ENCODE peak calls at places on chromosome 13, in nine cellular contexts. X is GM23248, B is HepG2, I is fibroblast of lung, Y is endothelial cell of umbilical vein, U is neural progenitor cell, N is PC-3, V is GM12878, K is K562. S is an unnamed sample. For H3K9me3, the result is how much of the 10 kb centered on the place peaks cover.

GRCh38 chr13:41074523-41074922 is 13.2 kb downstream of the WBP4 start:
- DNase-seq in B (no peak), Y (no peak), I (no peak), V (no peak), X (no peak), N (no peak), K (no peak), U (no peak), S (no peak)

GRCh38 chr13:102097708-102098107 is 304.1 kb downstream of the FGF14 start:
- DNase-seq in U (no peak), Y (no peak), N (no peak), I (no peak), B (no peak), V (no peak), X (no peak), K (no peak), S (no peak)

GRCh38 chr13:51728972-51729371 is 75.0 kb downstream of the DHRS12 start:
- DNase-seq in N (peak), V (no peak), K (no peak), U (no peak), I (peak), Y (no peak), B (no peak), X (peak), S (peak)

GRCh38 chr13:36887758-36888521 is 32.1 kb downstream of the SMAD9 start:
- DNase-seq in N (no peak), K (no peak), Y (no peak), B (no peak), X (no peak), U (peak), I (peak), V (peak), S (no peak)

GRCh38 chr13:105087941-105088340 is 1447.5 kb downstream of the EFNB2 start:
- DNase-seq in V (no peak), I (no peak), Y (no peak), K (no peak), N (no peak), X (no peak), B (no peak), U (no peak), S (no peak)

GRCh38 chr13:73324842-73325241 is 266.0 kb downstream of the KLF5 start:
- DNase-seq in Y (no peak), X (no peak), I (no peak), U (no peak), K (no peak), N (no peak), B (no peak), V (no peak), S (no peak)

GRCh38 chr13:48497669-48498068 is 35.2 kb downstream of the RCBTB2 start:
- DNase-seq in B (no peak), V (no peak), I (no peak), X (no peak), K (no peak), U (no peak), N (no peak), Y (no peak), S (no peak)

GRCh38 chr13:101231751-101232428 is 184.4 kb downstream of the NALCN start:
- DNase-seq in N (no peak), Y (no peak), V (no peak), K (no peak), U (no peak), X (peak), I (peak), B (no peak), S (no peak)

GRCh38 chr13:111202745-111203144 is 87.6 kb downstream of the ARHGEF7 start:
- DNase-seq in X (peak), V (no peak), Y (peak), B (no peak), K (peak), U (no peak), I (peak), N (peak), S (peak)

GRCh38 chr13:98267080-98267912 is 90.2 kb upstream of the RNF113B start:
- DNase-seq in Y (peak), U (no peak), V (peak), I (peak), B (peak), X (peak), K (no peak), N (no peak), S (peak)

GRCh38 chr13:31869582-31869981 is 130.3 kb downstream of the RXFP2 start:
- DNase-seq in U (no peak), B (no peak), Y (no peak), I (no peak), N (no peak), X (no peak), V (no peak), K (no peak), S (no peak)

GRCh38 chr13:23319915-23320224 is 113.6 kb downstream of the SACS start:
- DNase-seq in K (no peak), Y (no peak), X (no peak), U (no peak), B (no peak), V (no peak), I (no peak), N (no peak), S (no peak)

GRCh38 chr13:84658881-84659661 is 776.8 kb upstream of the SLITRK1 start:
- DNase-seq in V (no peak), K (no peak), I (peak), B (no peak), N (no peak), Y (no peak), U (no peak), X (peak), S (peak)

GRCh38 chr13:35139591-35139990 is 197.5 kb downstream of the NBEA start:
- DNase-seq in B (no peak), I (peak), X (no peak), V (no peak), N (peak), U (no peak), Y (peak), K (no peak), S (peak)

GRCh38 chr13:74046461-74046860 is 87.7 kb downstream of the KLF12 start:
- DNase-seq in B (no peak), U (no peak), I (peak), N (no peak), V (no peak), X (peak), K (no peak), Y (no peak), S (peak)

GRCh38 chr13:40446365-40446764 is 220.1 kb downstream of the FOXO1 start:
- DNase-seq in X (no peak), B (no peak), N (no peak), Y (peak), I (peak), V (no peak), U (no peak), K (no peak), S (peak)

GRCh38 chr13:41111454-41111853 is 21.1 kb downstream of the KBTBD6 start:
- DNase-seq in I (no peak), Y (no peak), X (peak), N (no peak), V (no peak), K (no peak), B (no peak), U (no peak), S (no peak)

GRCh38 chr13:50512602-50513527 is 330.6 kb downstream of the DLEU7 start:
- DNase-seq in B (peak), U (peak), I (peak), V (no peak), N (peak), K (peak), X (peak), Y (peak), S (peak)

GRCh38 chr13:61944329-61944929 is 528.8 kb upstream of the PCDH20 start:
- DNase-seq in Y (no peak), B (no peak), V (no peak), U (no peak), N (no peak), X (no peak), K (no peak), I (no peak), S (no peak)

GRCh38 chr13:98978280-98978679 is 416 bp upstream of the DOCK9 start:
- DNase-seq in Y (peak), I (peak), U (no peak), K (no peak), V (no peak), N (peak), X (peak), B (no peak), S (peak)

GRCh38 chr13:73334459-73334858 is 275.7 kb downstream of the KLF5 start:
- DNase-seq in Y (no peak), K (no peak), B (no peak), V (no peak), U (no peak), I (no peak), N (peak), X (peak), S (no peak)

DNA sequence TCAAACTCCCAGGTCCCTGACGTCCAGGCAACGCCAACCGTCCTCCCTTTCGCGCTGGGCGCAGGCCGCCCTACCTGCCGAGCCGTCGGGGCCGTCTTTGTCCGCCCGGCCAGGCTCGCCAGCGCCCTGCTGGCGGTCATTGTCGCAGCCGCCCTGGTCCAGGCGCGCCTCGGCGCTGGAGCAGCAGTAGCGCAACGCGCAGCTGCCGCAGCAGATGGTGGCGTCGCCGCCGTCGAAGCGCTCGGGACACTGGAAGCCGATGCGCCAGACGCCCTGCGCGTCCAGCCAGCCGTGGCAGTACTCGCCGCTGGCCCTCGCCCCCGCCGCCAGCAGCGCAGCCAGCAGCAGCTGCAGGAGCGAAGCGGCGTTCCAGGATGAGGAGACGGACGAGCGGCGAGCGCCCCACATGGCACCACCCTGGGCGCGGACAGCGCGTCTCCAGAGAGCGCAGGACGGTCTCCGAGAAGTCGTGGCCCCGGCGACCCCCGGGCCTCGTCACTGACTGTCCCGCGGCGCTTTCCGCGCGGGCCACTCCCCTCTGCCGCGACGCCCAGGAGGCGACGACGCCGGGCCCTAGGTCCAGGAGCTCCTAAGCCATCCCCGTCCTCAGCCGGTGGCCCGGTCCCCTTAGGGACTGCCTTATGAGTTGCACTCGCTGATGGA is 1.1 kb downstream of the SHISA2 start:
- DNase-seq in X (peak), K (no peak), N (no peak), V (no peak), B (no peak), U (peak), Y (peak), I (peak), S (peak)
- TF ChIP-seq EZH2 in X (no peak), K (no peak), N (no peak), V (no peak), B (no peak), U (no peak), Y (no peak), I (peak), S (no peak)

GRCh38 chr13:19172007-19172646 is 9.5 kb downstream of the TUBA3C start:
- DNase-seq in B (no peak), I (no peak), Y (no peak), K (no peak), U (no peak), N (no peak), V (no peak), X (no peak), S (no peak)
- H3K9me3 ChIP-seq in B (under half), I (under half), Y (under half), K (under half), U (under half), N (under half), V (under half), X (under half), S (under half)

GRCh38 chr13:78595819-78596700 is 7.3 kb downstream of the POU4F1 start:
- DNase-seq in N (no peak), Y (no peak), X (no peak), I (no peak), V (no peak), K (no peak), U (peak), B (peak), S (no peak)
- TF ChIP-seq EZH2 in N (no peak), Y (peak), X (no peak), I (peak), V (no peak), K (no peak), U (peak), B (no peak), S (peak)

DNA sequence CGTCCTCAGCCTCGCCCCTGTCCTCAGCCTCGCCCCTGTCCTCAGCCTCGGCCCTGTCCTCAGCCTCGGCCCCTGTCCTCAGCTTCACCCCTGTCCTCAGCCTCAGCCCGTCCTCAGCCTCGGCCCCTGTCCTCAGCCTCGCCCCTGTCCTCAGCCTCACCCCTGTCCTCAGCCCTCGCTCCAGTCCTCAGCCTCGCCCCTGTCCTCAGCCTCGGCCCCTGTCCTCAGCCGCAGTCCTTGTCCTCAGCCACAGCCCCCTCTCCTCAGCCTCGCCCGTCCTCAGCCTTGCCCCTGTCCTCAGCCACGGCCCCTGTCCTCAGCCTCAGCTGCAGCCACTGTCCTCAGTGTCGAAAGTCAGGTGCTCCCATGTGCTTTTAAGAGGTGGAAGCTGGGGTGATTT is 10.5 kb downstream of the C13orf46 start:
- DNase-seq in U (no peak), I (no peak), B (no peak), X (no peak), Y (no peak), V (no peak), K (no peak), N (no peak), S (no peak)
- H3K9me3 ChIP-seq in U (under half), I (under half), B (under half), X (under half), Y (under half), V (under half), K (under half), N (under half), S (under half)

DNA sequence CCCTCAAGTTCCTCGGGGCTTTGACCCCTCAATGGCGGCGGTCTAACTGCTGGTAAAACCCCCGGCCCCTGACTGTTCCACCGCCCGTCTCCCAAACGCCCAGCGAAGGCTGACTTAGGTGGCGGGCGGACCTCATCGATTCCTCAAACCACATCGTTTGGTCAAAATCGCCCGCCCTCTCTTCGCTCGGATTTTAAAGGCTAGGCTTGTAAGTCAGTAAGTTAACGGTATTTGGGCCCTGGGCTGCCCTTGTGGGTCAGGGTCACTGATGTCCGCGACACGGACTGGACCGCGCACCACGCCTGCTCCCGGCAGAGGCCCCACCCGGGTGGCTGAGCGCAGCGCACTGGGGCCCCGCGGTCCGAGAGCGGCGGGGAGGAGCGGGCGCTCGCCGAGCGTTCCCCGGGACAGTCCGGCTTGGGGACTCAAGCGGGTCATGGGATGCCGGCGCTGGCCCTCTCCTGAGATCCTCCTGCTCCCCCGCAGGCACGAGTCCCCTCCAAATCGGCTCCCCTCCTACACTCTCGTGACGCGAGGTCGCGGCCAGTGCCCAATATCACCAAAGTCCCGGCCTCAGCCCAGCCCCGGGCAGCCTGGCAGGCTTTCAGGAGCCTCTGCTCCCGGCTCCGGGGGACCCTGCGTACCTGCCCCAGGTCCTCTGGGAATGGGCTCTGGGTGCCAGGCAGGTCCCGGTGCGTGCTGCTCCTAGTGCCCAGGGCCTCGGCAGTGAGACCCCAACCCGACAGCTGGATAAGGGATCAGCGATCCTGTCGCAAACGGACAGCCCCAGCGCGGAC is 990 bp downstream of the FLT1 start:
- DNase-seq in Y (no peak), K (no peak), B (no peak), I (no peak), N (no peak), V (no peak), X (peak), U (peak), S (no peak)
- TF ChIP-seq EZH2 in Y (no peak), K (no peak), B (no peak), I (peak), N (no peak), V (no peak), X (no peak), U (peak), S (peak)

DNA sequence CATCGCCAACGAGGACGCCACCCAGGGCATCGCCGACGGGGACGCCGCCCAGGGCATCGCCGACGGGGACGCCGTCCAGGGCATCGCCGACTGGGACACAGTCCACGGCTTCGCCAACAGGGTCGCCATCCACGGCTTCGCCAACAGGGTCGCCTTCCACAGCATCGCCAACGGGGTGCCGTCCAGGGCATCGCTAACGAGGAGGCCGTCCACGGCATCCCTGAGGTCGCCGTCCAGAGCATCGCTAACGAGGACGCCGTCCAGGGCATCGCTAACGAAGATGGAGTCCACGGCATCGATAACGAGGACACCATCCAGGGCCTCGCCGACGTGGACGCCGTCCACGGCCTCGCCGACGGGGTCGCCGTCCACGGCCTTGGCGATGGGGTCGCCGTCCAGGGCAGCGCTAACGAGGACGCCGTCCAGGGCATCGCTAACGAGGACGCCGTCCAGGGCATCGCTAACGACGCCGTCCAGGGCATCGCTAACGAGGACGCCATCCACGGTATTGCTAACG is 947.8 kb downstream of the TUBA3C start:
- DNase-seq in Y (no peak), V (no peak), K (no peak), U (no peak), X (no peak), N (no peak), B (no peak), I (no peak), S (no peak)
- H3K9me3 ChIP-seq in Y (under half), V (under half), K (under half), U (under half), X (under half), N (under half), B (half or more), I (under half), S (under half)

GRCh38 chr13:27920677-27921420 is 1.0 kb downstream of the PDX1 start:
- DNase-seq in B (no peak), K (no peak), I (no peak), X (peak), U (peak), Y (no peak), V (no peak), N (peak), S (no peak)
- TF ChIP-seq EZH2 in B (peak), K (no peak), I (peak), X (peak), U (peak), Y (peak), V (no peak), N (no peak), S (peak)

GRCh38 chr13:59842507-59842906 is 321.2 kb downstream of the DIAPH3 start:
- DNase-seq in N (peak), B (no peak), Y (peak), K (no peak), X (no peak), V (no peak), I (no peak), U (no peak), S (no peak)
- H3K9me3 ChIP-seq in N (under half), B (under half), Y (under half), K (under half), X (under half), V (under half), I (under half), U (under half), S (under half)

S was measured in astrocyte.